ENCODE peak calls at places on chromosomes 12 and 14, in nine cellular contexts. Q is gastrocnemius medialis, M is epithelial cell of esophagus, P is AG10803, J is neural crest cell, R is foreskin fibroblast, L is GM23338, H is tibial nerve, S is endodermal cell. Y is an unnamed sample.

GRCh38 chr12:126369487-126370463 is 1304.5 kb downstream of the AACS start:
- DNase-seq in Q (no peak), M (peak), P (peak), J (no peak), R (peak), L (peak), H (no peak), S (no peak), Y (no peak)

GRCh38 chr14:23009483-23009938 is 432 bp downstream of the C14orf93 start:
- DNase-seq in Q (no peak), M (no peak), P (no peak), J (no peak), R (no peak), L (no peak), H (no peak), S (no peak), Y (no peak)

GRCh38 chr12:77795699-77796098 is 35.0 kb upstream of the NAV3 start:
- DNase-seq in Q (no peak), M (no peak), P (peak), J (no peak), R (peak), L (no peak), H (no peak), S (no peak), Y (no peak)

GRCh38 chr12:132638541-132639408 is 20.2 kb downstream of the P2RX2 start:
- DNase-seq in Q (no peak), M (peak), P (peak), J (no peak), R (peak), L (peak), H (peak), S (peak), Y (peak)

GRCh38 chr14:100735271-100735670 is 8.6 kb downstream of the DLK1 start:
- DNase-seq in Q (no peak), M (no peak), P (no peak), J (no peak), R (no peak), L (no peak), H (no peak), S (peak), Y (no peak)

GRCh38 chr14:96160030-96160912 is 44.4 kb upstream of the BDKRB2 start:
- DNase-seq in Q (no peak), M (no peak), P (no peak), J (no peak), R (no peak), L (no peak), H (no peak), S (peak), Y (no peak)

GRCh38 chr14:86858043-86858442 is 1134.9 kb downstream of the GALC start:
- DNase-seq in Q (no peak), M (no peak), P (peak), J (no peak), R (no peak), L (no peak), H (no peak), S (no peak), Y (no peak)

GRCh38 chr12:25960926-25961325 is 2.4 kb downstream of the RASSF8 start:
- DNase-seq in Q (no peak), M (no peak), P (no peak), J (no peak), R (no peak), L (no peak), H (no peak), S (no peak), Y (no peak)

GRCh38 chr12:92866418-92866817 is 62.7 kb downstream of the EEA1 start:
- DNase-seq in Q (no peak), M (peak), P (no peak), J (no peak), R (no peak), L (no peak), H (no peak), S (no peak), Y (no peak)

GRCh38 chr12:92369643-92370042 is 224.0 kb upstream of the BTG1 start:
- DNase-seq in Q (no peak), M (peak), P (peak), J (no peak), R (peak), L (no peak), H (no peak), S (no peak), Y (no peak)

GRCh38 chr14:31950760-31951637 is 126.1 kb upstream of the ARHGAP5 start:
- DNase-seq in Q (no peak), M (peak), P (peak), J (peak), R (no peak), L (peak), H (peak), S (peak), Y (peak)

GRCh38 chr14:33928895-33929294 is 22.0 kb downstream of the EGLN3 start:
- DNase-seq in Q (no peak), M (no peak), P (no peak), J (no peak), R (no peak), L (no peak), H (no peak), S (no peak), Y (no peak)

GRCh38 chr14:95137804-95138167 is 19.5 kb downstream of the DICER1 start:
- DNase-seq in Q (no peak), M (no peak), P (no peak), J (no peak), R (no peak), L (no peak), H (no peak), S (no peak), Y (no peak)

GRCh38 chr14:55731881-55732498 is 152.0 kb downstream of the KTN1 start:
- DNase-seq in Q (no peak), M (peak), P (peak), J (peak), R (no peak), L (peak), H (peak), S (peak), Y (peak)

GRCh38 chr14:55071870-55072640 is 20.6 kb downstream of the MAPK1IP1L start:
- DNase-seq in Q (no peak), M (peak), P (peak), J (no peak), R (peak), L (no peak), H (no peak), S (no peak), Y (peak)

GRCh38 chr12:110073049-110073831 is 24.9 kb upstream of the C12orf76 start:
- DNase-seq in Q (no peak), M (no peak), P (peak), J (no peak), R (no peak), L (peak), H (peak), S (no peak), Y (no peak)

GRCh38 chr12:57166971-57167371 is 19.6 kb upstream of the LRP1-AS start:
- DNase-seq in Q (no peak), M (peak), P (peak), J (no peak), R (peak), L (no peak), H (no peak), S (no peak), Y (no peak)

GRCh38 chr12:72267974-72268373 is 4.2 kb upstream of the TRHDE start:
- DNase-seq in Q (no peak), M (no peak), P (no peak), J (no peak), R (no peak), L (peak), H (no peak), S (no peak), Y (no peak)
- TF ChIP-seq CTCF in Q (no peak), M (peak), P (peak), J (peak), R (peak), L (peak), H (no peak), S (peak), Y (no peak)

GRCh38 chr12:83414981-83415380 is 728.3 kb downstream of the TMTC2 start:
- DNase-seq in Q (no peak), M (no peak), P (no peak), J (no peak), R (no peak), L (no peak), H (no peak), S (no peak), Y (no peak)
- TF ChIP-seq CTCF in Q (no peak), M (no peak), P (no peak), J (no peak), R (no peak), L (no peak), H (no peak), S (no peak), Y (no peak)

DNA sequence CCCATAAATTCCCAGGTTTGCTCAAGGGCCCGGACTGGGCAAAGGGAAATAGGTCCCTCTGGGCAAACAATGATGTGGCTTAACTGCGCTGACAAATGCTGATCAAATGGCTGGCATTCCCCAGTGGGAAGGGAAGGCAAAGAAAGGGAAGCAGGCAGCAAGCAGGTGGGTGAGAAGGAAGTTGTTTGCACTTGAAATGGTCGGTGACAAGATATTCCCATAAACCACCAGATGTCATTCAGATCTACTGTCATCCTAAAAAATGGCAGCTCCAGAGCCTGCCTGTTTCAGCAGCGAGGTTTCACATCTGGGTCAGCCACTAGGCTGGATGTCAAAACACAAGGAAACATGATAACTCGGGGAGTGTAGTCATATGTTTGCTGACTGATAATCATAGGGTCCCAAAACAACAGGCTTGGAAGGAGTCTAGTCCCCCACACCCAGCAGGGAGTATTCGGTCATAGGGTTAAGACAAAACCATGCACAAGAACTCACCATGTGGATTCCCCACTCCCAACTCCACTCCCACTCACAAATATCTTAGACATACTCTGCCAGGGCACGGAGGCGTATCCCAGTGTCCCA is 37.9 kb upstream of the MDM1 start:
- DNase-seq in Q (no peak), M (no peak), P (no peak), J (no peak), R (no peak), L (no peak), H (no peak), S (no peak), Y (no peak)
- TF ChIP-seq CTCF in Q (no peak), M (no peak), P (no peak), J (no peak), R (no peak), L (no peak), H (no peak), S (no peak), Y (no peak)

GRCh38 chr14:93937519-93937918 is 10.4 kb downstream of the FAM181A start:
- DNase-seq in Q (peak), M (peak), P (no peak), J (no peak), R (no peak), L (no peak), H (no peak), S (no peak), Y (no peak)

GRCh38 chr14:93936926-93937325 is 9.8 kb downstream of the FAM181A start:
- DNase-seq in Q (no peak), M (no peak), P (no peak), J (no peak), R (no peak), L (no peak), H (no peak), S (no peak), Y (no peak)

GRCh38 chr14:93935213-93935612 is 8.1 kb downstream of the FAM181A start:
- DNase-seq in Q (no peak), M (no peak), P (no peak), J (no peak), R (no peak), L (no peak), H (no peak), S (no peak), Y (no peak)

GRCh38 chr14:93938766-93939303 is 11.7 kb downstream of the FAM181A start:
- DNase-seq in Q (no peak), M (no peak), P (no peak), J (no peak), R (no peak), L (peak), H (no peak), S (peak), Y (no peak)

DNA sequence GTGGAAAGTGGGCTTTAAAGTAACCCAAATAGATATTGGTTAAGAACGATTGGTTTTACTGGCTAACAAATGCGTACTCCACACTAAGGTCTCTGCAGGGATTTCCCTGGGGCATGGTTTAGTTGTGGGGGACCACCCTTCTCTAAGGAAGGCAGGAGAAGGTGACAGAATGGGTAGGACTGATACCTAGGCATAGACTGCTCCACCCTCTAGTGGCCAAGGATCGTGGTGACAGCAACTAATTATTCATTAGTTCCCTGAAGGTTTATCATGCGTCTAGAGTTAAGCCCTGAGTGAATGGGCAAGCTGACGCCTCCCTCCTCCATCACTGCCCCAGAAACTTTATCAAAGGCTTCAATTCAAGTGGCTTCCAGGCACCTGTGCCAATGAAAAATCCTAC is 9.1 kb downstream of the FAM181A start:
- DNase-seq in Q (no peak), M (peak), P (no peak), J (peak), R (no peak), L (peak), H (no peak), S (peak), Y (no peak)
- TF ChIP-seq CTCF in Q (no peak), M (peak), P (peak), J (peak), R (peak), L (peak), H (peak), S (peak), Y (peak)

DNA sequence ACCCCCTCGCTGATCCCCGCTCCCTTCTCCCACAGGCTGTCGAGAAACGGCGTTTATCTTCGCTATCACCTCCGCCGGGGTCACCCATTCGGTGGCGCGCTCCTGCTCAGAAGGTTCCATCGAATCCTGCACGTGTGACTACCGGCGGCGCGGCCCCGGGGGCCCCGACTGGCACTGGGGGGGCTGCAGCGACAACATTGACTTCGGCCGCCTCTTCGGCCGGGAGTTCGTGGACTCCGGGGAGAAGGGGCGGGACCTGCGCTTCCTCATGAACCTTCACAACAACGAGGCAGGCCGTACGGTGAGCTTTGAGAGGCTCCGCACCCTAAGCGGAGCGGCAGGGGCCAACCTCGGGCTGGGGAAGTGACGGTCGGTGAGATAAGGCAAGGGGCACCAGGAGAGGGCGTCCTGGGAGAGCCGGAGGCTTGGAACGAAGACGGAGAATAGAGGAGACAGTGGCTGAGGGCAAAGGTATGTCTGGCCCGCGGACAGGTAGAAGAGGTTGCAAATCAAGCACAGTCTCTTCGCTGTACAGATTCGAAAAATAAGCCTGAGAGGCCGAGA is 2.3 kb downstream of the WNT1 start:
- DNase-seq in Q (no peak), M (no peak), P (no peak), J (no peak), R (no peak), L (peak), H (no peak), S (peak), Y (no peak)
- TF ChIP-seq CTCF in Q (no peak), M (no peak), P (no peak), J (no peak), R (no peak), L (peak), H (no peak), S (peak), Y (no peak)

Y was measured in nephron progenitor cell.